ENCODE peak calls at places on chromosomes 5 and 9, in four cellular contexts. C is HepG2, W is SK-N-SH, T is GM12878. B is an unnamed sample.

GRCh38 chr5:169831331-169831730 is 149.0 kb downstream of the INSYN2B start:
- DNase-seq in C (no peak), W (no peak), T (no peak), B (no peak)

GRCh38 chr9:98045234-98046160 is 11.0 kb upstream of the NANS start:
- DNase-seq in C (peak), W (no peak), T (peak), B (peak)

GRCh38 chr9:135718616-135719015 is 16.6 kb downstream of the KCNT1 start:
- DNase-seq in C (peak), W (no peak), T (no peak), B (no peak)

GRCh38 chr9:79695531-79696218 is 123.9 kb downstream of the TLE4 start:
- DNase-seq in C (no peak), W (no peak), T (no peak), B (no peak)

GRCh38 chr5:29169851-29170250 is 2023.6 kb upstream of the CDH6 start:
- DNase-seq in C (no peak), W (no peak), T (no peak), B (no peak)

GRCh38 chr9:73577867-73578266 is 426.2 kb downstream of the ANXA1 start:
- DNase-seq in C (no peak), W (peak), T (no peak), B (peak)

GRCh38 chr5:179143446-179143845 is 83.3 kb downstream of the ZNF354C start:
- DNase-seq in C (peak), W (no peak), T (no peak), B (peak)

GRCh38 chr9:99305820-99306811 is 84.0 kb downstream of the SEC61B start:
- DNase-seq in C (no peak), W (no peak), T (no peak), B (no peak)

GRCh38 chr5:6812800-6813731 is 99.8 kb downstream of the TENT4A start:
- DNase-seq in C (no peak), W (no peak), T (no peak), B (no peak)

GRCh38 chr9:95206143-95206542 is 111.4 kb downstream of the FANCC start:
- DNase-seq in C (no peak), W (peak), T (no peak), B (no peak)

GRCh38 chr9:99105152-99106043 is 485 bp downstream of the TGFBR1 start:
- DNase-seq in C (peak), W (peak), T (no peak), B (peak)

GRCh38 chr5:75622564-75622963 is 11.3 kb downstream of the ANKDD1B start:
- DNase-seq in C (no peak), W (no peak), T (no peak), B (no peak)

GRCh38 chr5:52705720-52706119 is 82.0 kb upstream of the ITGA1 start:
- DNase-seq in C (no peak), W (no peak), T (no peak), B (no peak)

GRCh38 chr9:445033-445432 is 230.4 kb downstream of the DOCK8 start:
- DNase-seq in C (no peak), W (no peak), T (no peak), B (no peak)

GRCh38 chr9:84755375-84755774 is 85.8 kb downstream of the NTRK2 start:
- DNase-seq in C (no peak), W (no peak), T (no peak), B (no peak)

GRCh38 chr5:173010021-173010420 is 26.4 kb downstream of the ATP6V0E1 start:
- DNase-seq in C (no peak), W (no peak), T (peak), B (no peak)

GRCh38 chr5:10243660-10244240 is 5.9 kb downstream of the ATPSCKMT start:
- DNase-seq in C (no peak), W (no peak), T (no peak), B (no peak)

GRCh38 chr5:158236511-158237335 is 377.8 kb upstream of the CLINT1 start:
- DNase-seq in C (no peak), W (no peak), T (no peak), B (no peak)

GRCh38 chr5:128081111-128081865 is 2.3 kb upstream of the SLC12A2 start:
- DNase-seq in C (no peak), W (peak), T (no peak), B (peak)

GRCh38 chr9:74551266-74551665 is 54.1 kb downstream of the RORB start:
- DNase-seq in C (peak), W (no peak), T (no peak), B (no peak)

GRCh38 chr5:169788168-169788567 is 151.1 kb downstream of the DOCK2 start:
- DNase-seq in C (no peak), W (no peak), T (no peak), B (no peak)

GRCh38 chr5:126490167-126490937 is 67.1 kb downstream of the GRAMD2B start:
- DNase-seq in C (no peak), W (no peak), T (no peak), B (no peak)

GRCh38 chr5:2626572-2626971 is 124.9 kb downstream of the IRX2 start:
- DNase-seq in C (no peak), W (no peak), T (no peak), B (no peak)

GRCh38 chr5:72608297-72608696 is 101.1 kb upstream of the ZNF366 start:
- DNase-seq in C (no peak), W (peak), T (no peak), B (no peak)

GRCh38 chr9:71984388-71985069 is 73.1 kb downstream of the C9orf85 start:
- DNase-seq in C (no peak), W (no peak), T (no peak), B (no peak)
- TF ChIP-seq SMC3 in C (no peak), W (no peak), T (no peak), B (no peak)

GRCh38 chr9:14674630-14675029 is 18.6 kb downstream of the ZDHHC21 start:
- DNase-seq in C (no peak), W (no peak), T (no peak), B (no peak)

GRCh38 chr9:14670718-14671117 is 22.5 kb downstream of the ZDHHC21 start:
- DNase-seq in C (no peak), W (no peak), T (no peak), B (no peak)

GRCh38 chr9:14671327-14671840 is 21.8 kb downstream of the ZDHHC21 start:
- DNase-seq in C (no peak), W (no peak), T (no peak), B (no peak)
- TF ChIP-seq NFIC in C (no peak), W (no peak), T (no peak), B (no peak)

DNA sequence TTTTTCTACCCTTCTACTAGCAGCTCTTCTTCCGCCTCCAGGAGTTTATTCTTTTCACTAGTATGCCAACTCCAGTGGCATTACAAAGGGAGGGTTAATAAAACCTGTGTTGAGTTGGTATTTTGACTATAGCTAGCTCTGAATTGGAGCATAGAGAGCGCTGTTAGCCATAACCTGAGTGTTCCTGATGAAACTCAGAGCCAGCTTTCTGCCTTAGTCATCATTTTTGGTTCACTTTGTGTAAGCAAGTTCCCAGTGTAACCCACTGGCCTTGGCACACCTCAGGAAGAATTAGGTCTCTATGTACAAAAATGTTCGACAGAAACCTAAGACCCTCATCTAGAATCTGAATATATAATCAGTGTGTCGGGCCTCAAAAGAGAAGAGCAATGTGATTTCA is 238.9 kb downstream of the NR3C1 start:
- DNase-seq in C (no peak), W (no peak), T (no peak), B (no peak)
- TF ChIP-seq CTCF in C (no peak), W (no peak), T (no peak), B (no peak)

DNA sequence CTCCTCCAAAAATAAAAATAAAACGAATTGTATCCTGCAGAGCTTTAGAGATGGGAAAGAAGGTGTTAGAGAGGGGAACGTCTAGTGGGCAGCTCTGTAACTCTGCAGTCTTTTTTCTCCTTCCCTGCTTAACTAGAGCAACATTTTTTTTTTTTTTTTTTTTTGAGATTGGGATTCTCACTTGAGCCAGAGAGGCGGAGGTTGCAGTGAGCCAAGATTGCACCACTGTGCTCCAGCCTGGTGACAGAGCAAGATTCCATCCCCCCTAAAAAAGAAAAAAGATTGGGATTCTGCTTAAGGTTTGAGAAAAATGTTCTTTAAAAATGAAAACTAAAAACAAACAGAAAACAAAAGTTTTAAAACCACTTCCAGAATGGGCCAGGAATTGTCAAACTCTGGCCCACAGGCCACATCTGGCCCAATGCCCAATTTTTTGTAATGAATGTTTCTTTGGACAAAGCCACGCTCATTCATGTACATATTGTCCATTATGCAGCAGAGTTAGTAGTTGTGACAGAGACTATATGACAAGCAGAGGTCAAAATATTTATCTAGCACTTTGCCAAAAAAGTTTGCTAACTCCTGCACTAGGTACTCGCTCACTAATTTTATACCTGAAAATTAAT is 98.5 kb downstream of the ZCCHC7 start:
- DNase-seq in C (no peak), W (no peak), T (no peak), B (no peak)
- TF ChIP-seq SMC3 in C (no peak), W (no peak), T (no peak), B (no peak)

GRCh38 chr9:121358747-121359146 is 11.3 kb downstream of the STOM start:
- DNase-seq in C (no peak), W (no peak), T (no peak), B (no peak)

GRCh38 chr9:121357011-121357410 is 13.0 kb downstream of the STOM start:
- DNase-seq in C (no peak), W (no peak), T (no peak), B (no peak)

GRCh38 chr9:121360975-121361374 is 9.1 kb downstream of the STOM start:
- DNase-seq in C (no peak), W (no peak), T (no peak), B (no peak)

GRCh38 chr9:121362813-121363585 is 7.1 kb downstream of the STOM start:
- DNase-seq in C (no peak), W (no peak), T (no peak), B (no peak)

GRCh38 chr9:121359358-121360294 is 10.4 kb downstream of the STOM start:
- DNase-seq in C (no peak), W (no peak), T (no peak), B (no peak)
- TF ChIP-seq NFIC in C (no peak), W (no peak), T (no peak), B (no peak)

GRCh38 chr5:116824751-116825438 is 250.3 kb upstream of the SEMA6A start:
- DNase-seq in C (no peak), W (no peak), T (no peak), B (no peak)

GRCh38 chr5:116825486-116825885 is 250.9 kb upstream of the SEMA6A start:
- DNase-seq in C (no peak), W (no peak), T (no peak), B (no peak)

GRCh38 chr5:116827078-116827477 is 252.5 kb upstream of the SEMA6A start:
- DNase-seq in C (no peak), W (no peak), T (no peak), B (no peak)

GRCh38 chr5:116834796-116835515 is 260.3 kb upstream of the SEMA6A start:
- DNase-seq in C (peak), W (no peak), T (no peak), B (no peak)

GRCh38 chr5:116830079-116830478 is 255.5 kb upstream of the SEMA6A start:
- DNase-seq in C (no peak), W (no peak), T (no peak), B (no peak)
- TF ChIP-seq CTCF in C (no peak), W (no peak), T (no peak), B (no peak)

GRCh38 chr5:1054799-1055775 is 46.5 kb downstream of the NKD2 start:
- DNase-seq in C (no peak), W (peak), T (no peak), B (no peak)
- TF ChIP-seq SMC3 in C (no peak), W (no peak), T (no peak), B (no peak)